ENCODE peak calls at places on chromosomes 4 and X, in four cellular contexts. S is psoas muscle, Z is bronchial epithelial cell, Q is stomach. I is an unnamed sample.

GRCh38 chr4:163295138-163295537 is 37.3 kb downstream of the NPY1R start:
- DNase-seq in S (no peak), Z (no peak), Q (no peak), I (no peak)

GRCh38 chrX:102832661-102833060 is 104.4 kb upstream of the RAB40AL start:
- DNase-seq in S (no peak), Z (peak; percentile 64), Q (no peak), I (peak; percentile 86)

GRCh38 chr4:825969-826330 is at the start of gene CPLX1:
- DNase-seq in S (peak; percentile 28), Z (no peak), Q (peak; percentile 39), I (no peak)

GRCh38 chrX:110415440-110416167 is 57.0 kb downstream of the RTL9 start:
- DNase-seq in S (no peak), Z (peak; percentile 43), Q (no peak), I (peak; percentile 58)

GRCh38 chrX:64975491-64975890 is 759 bp downstream of the ZC4H2 start:
- DNase-seq in S (peak; percentile 53), Z (peak; percentile 9), Q (peak; percentile 28), I (no peak)

GRCh38 chr4:58600290-58600689 is 1490.1 kb upstream of the IGFBP7 start:
- DNase-seq in S (no peak), Z (no peak), Q (no peak), I (no peak)

GRCh38 chr4:22999419-22999818 is 306.7 kb downstream of the GBA3 start:
- DNase-seq in S (no peak), Z (no peak), Q (no peak), I (no peak)

GRCh38 chrX:2875798-2876399 is 47.2 kb downstream of the GYG2 start:
- DNase-seq in S (no peak), Z (no peak), Q (no peak), I (no peak)

GRCh38 chrX:68929332-68930150 is 100.7 kb downstream of the EFNB1 start:
- DNase-seq in S (peak; percentile 69), Z (peak; percentile 77), Q (peak; percentile 32), I (peak; percentile 41)

GRCh38 chr4:26787461-26788340 is 72.9 kb upstream of the STIM2 start:
- DNase-seq in S (peak; percentile 78), Z (peak; percentile 93), Q (peak; percentile 60), I (peak; percentile 42)

GRCh38 chr4:84582302-84582987 is 482 bp upstream of the CDS1 start:
- DNase-seq in S (peak; percentile 77), Z (peak; percentile 89), Q (peak; percentile 97), I (peak; percentile 34)

GRCh38 chr4:115361781-115362180 is 248.4 kb upstream of the NDST4 start:
- DNase-seq in S (no peak), Z (peak; percentile 22), Q (no peak), I (no peak)

GRCh38 chr4:124684301-124684700 is 28.2 kb downstream of the ANKRD50 start:
- DNase-seq in S (no peak), Z (peak; percentile 75), Q (no peak), I (no peak)

GRCh38 chrX:50677789-50678188 is 136.2 kb downstream of the SHROOM4 start:
- DNase-seq in S (no peak), Z (peak; percentile 8), Q (no peak), I (no peak)

GRCh38 chr4:68451246-68452211 is 4.3 kb downstream of the TMPRSS11E start:
- DNase-seq in S (no peak), Z (peak; percentile 86), Q (no peak), I (no peak)

GRCh38 chr4:85929926-85930325 is 429.9 kb downstream of the MAPK10 start:
- DNase-seq in S (no peak), Z (no peak), Q (peak; percentile 68), I (no peak)

GRCh38 chrX:31993635-31994034 is 921.8 kb upstream of the FTHL17 start:
- DNase-seq in S (no peak), Z (no peak), Q (no peak), I (no peak)

GRCh38 chr4:107600456-107600855 is 119.6 kb downstream of the PAPSS1 start:
- DNase-seq in S (no peak), Z (no peak), Q (no peak), I (peak; percentile 41)

GRCh38 chr4:24260922-24261581 is 323.3 kb downstream of the DHX15 start:
- DNase-seq in S (no peak), Z (no peak), Q (no peak), I (no peak)

GRCh38 chrX:84907324-84907946 is 96.2 kb upstream of the APOOL start:
- DNase-seq in S (no peak), Z (peak; percentile 4), Q (no peak), I (peak; percentile 0)

GRCh38 chr4:26812049-26812729 is 48.5 kb upstream of the STIM2 start:
- DNase-seq in S (no peak), Z (peak; percentile 54), Q (no peak), I (no peak)

GRCh38 chr4:94561249-94562024 is 109.7 kb downstream of the PDLIM5 start:
- DNase-seq in S (no peak), Z (no peak), Q (no peak), I (peak; percentile 80)

GRCh38 chr4:38837334-38837733 is 19.3 kb downstream of the TLR6 start:
- DNase-seq in S (no peak), Z (no peak), Q (no peak), I (no peak)

GRCh38 chr4:105526656-105527055 is 25.8 kb upstream of the ARHGEF38 start:
- DNase-seq in S (peak; percentile 30), Z (no peak), Q (no peak), I (no peak)

GRCh38 chr4:38860788-38861424 is 4.3 kb upstream of the TLR6 start:
- DNase-seq in S (no peak), Z (peak; percentile 47), Q (peak; percentile 55), I (no peak)

GRCh38 chrX:110045421-110045820 is 42.5 kb downstream of the TMEM164 start:
- DNase-seq in S (no peak), Z (no peak), Q (no peak), I (no peak)

GRCh38 chrX:65451663-65452062 is 82.9 kb downstream of the LAS1L start:
- DNase-seq in S (no peak), Z (peak; percentile 29), Q (no peak), I (peak; percentile 1)

GRCh38 chr4:178598672-178599071 is 1156.4 kb upstream of the AGA start:
- DNase-seq in S (no peak), Z (no peak), Q (no peak), I (no peak)

GRCh38 chrX:446243-446642 is 59.5 kb upstream of the PPP2R3B start:
- DNase-seq in S (peak; percentile 12), Z (no peak), Q (no peak), I (no peak)

GRCh38 chr4:117699595-117699994 is 334.7 kb upstream of the NDST3 start:
- DNase-seq in S (no peak), Z (no peak), Q (no peak), I (no peak)

GRCh38 chrX:72002886-72003285 is 92.2 kb downstream of the NHSL2 start:
- DNase-seq in S (no peak), Z (no peak), Q (no peak), I (no peak)

GRCh38 chr4:169383724-169384123 is 113.0 kb upstream of the SH3RF1 start:
- DNase-seq in S (no peak), Z (peak; percentile 81), Q (no peak), I (peak; percentile 90)

GRCh38 chrX:147699061-147699460 is 212.7 kb upstream of the FMR1 start:
- DNase-seq in S (no peak), Z (no peak), Q (no peak), I (no peak)

GRCh38 chr4:111064342-111064993 is 441.6 kb upstream of the PITX2 start:
- DNase-seq in S (no peak), Z (peak; percentile 33), Q (no peak), I (peak; percentile 93)

GRCh38 chr4:109690690-109691410 is 12.4 kb downstream of the CASP6 start:
- DNase-seq in S (no peak), Z (no peak), Q (no peak), I (no peak)

DNA sequence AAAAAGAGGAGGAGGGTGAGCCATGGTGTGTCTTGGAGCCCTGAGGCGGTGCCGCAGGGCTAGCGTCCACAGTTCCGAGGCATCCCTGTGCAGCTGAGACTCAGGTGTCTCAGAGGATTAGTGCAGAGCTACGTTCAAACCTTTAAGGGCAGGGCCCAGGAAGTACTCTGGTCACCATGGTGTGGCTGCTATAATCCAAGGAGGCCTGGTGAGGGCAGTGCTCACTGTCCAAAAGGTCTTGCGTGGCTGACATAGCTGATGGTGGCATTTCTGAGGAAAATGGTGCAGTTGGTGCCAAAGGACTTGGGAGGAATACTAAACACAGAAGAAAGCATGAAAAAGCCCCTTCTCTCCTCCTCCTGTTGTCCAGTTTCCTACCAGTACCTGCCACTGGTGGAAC is 146.9 kb downstream of the DCHS2 start:
- DNase-seq in S (no peak), Z (no peak), Q (no peak), I (no peak)
- TF ChIP-seq CTCF in S (no peak), Z (no peak), Q (no peak), I (no peak)

DNA sequence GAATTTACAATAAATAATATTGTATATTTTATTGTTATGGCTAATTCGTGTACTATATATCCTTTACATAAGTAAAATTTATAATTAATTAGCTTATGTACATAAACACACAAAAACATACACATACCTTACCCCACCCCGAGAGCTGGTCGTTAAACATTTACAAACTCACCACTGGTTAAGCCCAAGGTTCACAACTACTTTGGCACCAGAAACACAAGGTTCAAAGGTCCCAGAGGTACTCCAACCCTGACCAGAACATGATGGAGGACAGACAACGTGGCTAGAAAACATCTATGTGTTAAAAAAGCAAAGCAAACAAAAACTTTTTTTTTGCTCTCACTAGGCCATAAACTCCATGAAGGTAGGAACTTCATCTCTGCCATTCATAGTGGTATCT is 37.7 kb downstream of the SLC25A5 start:
- DNase-seq in S (no peak), Z (no peak), Q (no peak), I (no peak)
- TF ChIP-seq CTCF in S (no peak), Z (no peak), Q (no peak), I (no peak)

GRCh38 chrX:129510331-129510730 is 13.0 kb downstream of the SMARCA1 start:
- DNase-seq in S (no peak), Z (no peak), Q (no peak), I (no peak)

GRCh38 chrX:129512409-129512808 is 10.9 kb downstream of the SMARCA1 start:
- DNase-seq in S (no peak), Z (no peak), Q (no peak), I (no peak)

GRCh38 chrX:129516402-129516801 is 6.9 kb downstream of the SMARCA1 start:
- DNase-seq in S (no peak), Z (no peak), Q (no peak), I (no peak)

DNA sequence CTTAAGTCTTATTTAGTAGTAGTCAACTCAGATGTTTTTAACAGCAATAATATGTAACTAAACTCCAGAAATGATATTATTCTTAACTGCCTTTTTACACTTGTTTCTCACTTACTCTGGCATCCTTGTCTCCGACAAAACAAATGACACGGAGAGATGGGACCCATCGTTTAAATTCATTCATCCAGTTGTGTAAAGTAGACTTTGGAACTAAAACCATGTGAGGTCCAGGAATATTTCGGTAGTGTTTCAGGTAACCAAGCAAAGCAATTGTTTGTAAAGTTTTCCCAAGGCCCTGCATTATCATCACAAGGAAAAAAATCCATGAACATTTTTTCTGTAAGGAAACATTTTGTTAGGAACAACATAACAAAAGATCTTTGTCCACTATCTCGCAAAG is 11.6 kb downstream of the SMARCA1 start:
- DNase-seq in S (no peak), Z (no peak), Q (no peak), I (no peak)
- TF ChIP-seq CTCF in S (no peak), Z (no peak), Q (no peak), I (no peak)

DNA sequence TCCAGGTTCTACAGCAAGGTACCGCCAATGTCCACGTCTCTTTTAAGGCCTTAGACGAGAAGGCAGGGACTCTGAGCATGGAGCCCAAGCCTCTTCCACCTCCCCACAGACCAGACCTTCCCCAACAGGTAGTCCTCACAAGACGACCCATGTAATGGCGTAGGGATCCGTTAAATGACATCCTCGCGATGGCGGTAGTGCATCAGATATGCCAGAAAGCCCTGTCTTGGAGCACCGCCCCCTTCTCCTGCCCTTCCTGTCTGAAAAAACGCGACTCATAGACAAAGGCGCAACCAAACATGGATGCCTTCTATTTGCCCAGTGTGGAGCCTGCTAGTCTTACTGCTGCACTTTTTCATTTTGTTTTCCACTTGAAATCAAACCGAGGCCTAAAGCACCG is 185.4 kb downstream of the OR13H1 start:
- DNase-seq in S (peak; percentile 91), Z (no peak), Q (peak; percentile 84), I (no peak)
- TF ChIP-seq CTCF in S (peak; percentile 41), Z (no peak), Q (peak; percentile 30), I (no peak)